ENCODE peak calls at places on chromosomes 7 and 10, in four cellular contexts. Z is BJ, H is ovary, G is dorsolateral prefrontal cortex. N is an unnamed sample.

GRCh38 chr7:5077740-5078139 is 32.1 kb downstream of the RBAK start:
- DNase-seq in Z (no peak), H (no peak), G (peak), N (no peak)

GRCh38 chr10:108323274-108323798 is 1158.8 kb upstream of the SORCS1 start:
- DNase-seq in Z (no peak), H (no peak), G (no peak), N (no peak)

GRCh38 chr10:114103286-114103685 is 59.6 kb downstream of the ADRB1 start:
- DNase-seq in Z (peak), H (no peak), G (no peak), N (peak)

GRCh38 chr10:128414568-128414967 is 288.3 kb upstream of the MKI67 start:
- DNase-seq in Z (no peak), H (no peak), G (no peak), N (no peak)

GRCh38 chr7:127391591-127392181 is 822 bp downstream of the ZNF800 start:
- DNase-seq in Z (no peak), H (no peak), G (no peak), N (no peak)

GRCh38 chr7:29921404-29922010 is 68.1 kb downstream of the SCRN1 start:
- DNase-seq in Z (no peak), H (no peak), G (no peak), N (peak)

GRCh38 chr7:106731637-106732036 is 70.7 kb upstream of the CCDC71L start:
- DNase-seq in Z (no peak), H (no peak), G (no peak), N (no peak)

GRCh38 chr7:131959106-131959812 is 402.8 kb upstream of the PODXL start:
- DNase-seq in Z (no peak), H (no peak), G (no peak), N (no peak)

GRCh38 chr10:90226526-90226925 is 525.1 kb downstream of the KIF20B start:
- DNase-seq in Z (no peak), H (no peak), G (no peak), N (no peak)

GRCh38 chr7:156640949-156641485 is 443 bp downstream of the RNF32 start:
- DNase-seq in Z (no peak), H (no peak), G (no peak), N (no peak)

GRCh38 chr10:60853107-60853506 is 74.8 kb downstream of the CDK1 start:
- DNase-seq in Z (no peak), H (no peak), G (no peak), N (no peak)

GRCh38 chr7:23717788-23718187 is 7.8 kb downstream of the STK31 start:
- DNase-seq in Z (no peak), H (no peak), G (no peak), N (no peak)

GRCh38 chr7:78082556-78082955 is 284.0 kb downstream of the PHTF2 start:
- DNase-seq in Z (no peak), H (no peak), G (no peak), N (no peak)

GRCh38 chr7:47443049-47443448 is 138.9 kb downstream of the TNS3 start:
- DNase-seq in Z (no peak), H (no peak), G (no peak), N (no peak)

GRCh38 chr7:84003191-84003590 is 191.4 kb downstream of the SEMA3A start:
- DNase-seq in Z (no peak), H (no peak), G (no peak), N (no peak)

GRCh38 chr7:1401011-1401410 is 58.3 kb downstream of the MICALL2 start:
- DNase-seq in Z (no peak), H (no peak), G (no peak), N (no peak)

GRCh38 chr7:81233208-81233940 is 314.5 kb upstream of the SEMA3C start:
- DNase-seq in Z (no peak), H (no peak), G (no peak), N (no peak)

GRCh38 chr7:158377800-158378623 is 209.6 kb downstream of the PTPRN2 start:
- DNase-seq in Z (no peak), H (no peak), G (no peak), N (no peak)

GRCh38 chr10:131946321-131946751 is 35.4 kb downstream of the BNIP3 start:
- DNase-seq in Z (peak), H (no peak), G (no peak), N (peak)

GRCh38 chr10:118106426-118106825 is 59.7 kb upstream of the RAB11FIP2 start:
- DNase-seq in Z (no peak), H (no peak), G (no peak), N (no peak)

GRCh38 chr10:70465832-70466231 is 12.7 kb upstream of the PALD1 start:
- DNase-seq in Z (no peak), H (no peak), G (no peak), N (no peak)

GRCh38 chr7:73912223-73912622 is 51.3 kb downstream of the TMEM270 start:
- DNase-seq in Z (no peak), H (no peak), G (no peak), N (no peak)

GRCh38 chr7:126845331-126845730 is 407.4 kb downstream of the GRM8 start:
- DNase-seq in Z (no peak), H (no peak), G (no peak), N (no peak)

GRCh38 chr7:158829021-158829341 is 328 bp downstream of the ESYT2 start:
- DNase-seq in Z (no peak), H (no peak), G (no peak), N (peak)

GRCh38 chr10:17528296-17528862 is 74.0 kb upstream of the ST8SIA6 start:
- DNase-seq in Z (no peak), H (no peak), G (no peak), N (no peak)

GRCh38 chr7:156932006-156932405 is 17.5 kb upstream of the NOM1 start:
- DNase-seq in Z (no peak), H (no peak), G (no peak), N (no peak)

GRCh38 chr7:16078076-16078952 is 343.0 kb downstream of the CRPPA start:
- DNase-seq in Z (no peak), H (no peak), G (no peak), N (peak)

GRCh38 chr10:60101821-60102220 is 195.5 kb upstream of the CCDC6 start:
- DNase-seq in Z (no peak), H (no peak), G (no peak), N (no peak)

GRCh38 chr7:18352339-18353255 is 143.0 kb upstream of the HDAC9 start:
- DNase-seq in Z (peak), H (no peak), G (peak), N (peak)

DNA sequence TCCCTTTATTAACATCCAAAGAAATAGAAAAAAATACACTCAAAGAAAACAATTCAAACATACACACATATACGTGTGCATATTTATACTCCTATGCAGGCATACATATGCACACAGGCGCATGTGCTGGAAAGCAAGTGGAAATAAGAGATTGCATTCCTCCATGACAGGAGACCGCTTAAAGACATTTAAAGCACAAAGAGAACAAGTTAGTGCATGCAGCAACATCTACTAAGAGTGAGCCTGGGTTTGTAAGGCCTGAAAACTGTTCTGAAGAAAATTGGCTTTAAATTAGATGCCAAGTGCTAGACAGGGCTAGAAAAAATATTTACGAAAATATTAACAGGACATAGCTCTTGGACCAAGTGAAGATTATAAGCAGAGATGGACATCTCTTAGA is 40.0 kb upstream of the PPP1R17 start:
- DNase-seq in Z (no peak), H (no peak), G (no peak), N (no peak)
- TF ChIP-seq CTCF in Z (no peak), H (no peak), G (no peak), N (no peak)

GRCh38 chr10:25557136-25557535 is 376.9 kb upstream of the MYO3A start:
- DNase-seq in Z (no peak), H (no peak), G (no peak), N (no peak)

GRCh38 chr10:25552283-25552919 is 377.6 kb downstream of the GPR158 start:
- DNase-seq in Z (no peak), H (no peak), G (no peak), N (no peak)

GRCh38 chr10:25561761-25562160 is 372.3 kb upstream of the MYO3A start:
- DNase-seq in Z (no peak), H (no peak), G (no peak), N (no peak)

GRCh38 chr10:25556457-25556856 is 377.6 kb upstream of the MYO3A start:
- DNase-seq in Z (no peak), H (no peak), G (no peak), N (no peak)

GRCh38 chr10:25555865-25556264 is 378.2 kb upstream of the MYO3A start:
- DNase-seq in Z (no peak), H (no peak), G (no peak), N (no peak)
- TF ChIP-seq CTCF in Z (no peak), H (no peak), G (no peak), N (no peak)

DNA sequence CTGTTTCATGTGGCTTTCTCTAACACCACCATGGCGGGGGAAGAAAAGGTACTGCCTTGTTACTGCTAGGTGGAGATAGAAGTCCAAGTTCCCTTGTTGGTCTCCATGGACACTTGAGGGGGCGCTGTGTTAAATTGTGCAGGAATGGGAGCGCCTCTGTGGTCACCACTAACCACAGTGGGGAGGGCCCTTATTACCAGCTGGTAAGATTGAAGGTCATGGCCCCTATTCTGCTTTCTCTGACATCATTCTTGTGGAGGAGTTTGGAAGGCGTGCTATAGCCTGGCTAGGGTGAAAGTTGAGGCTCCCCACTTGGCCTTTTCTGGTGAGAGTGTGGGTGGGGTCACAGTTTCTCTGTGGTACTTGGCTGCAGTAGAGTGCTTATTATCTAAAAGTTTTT is 14.9 kb upstream of the MXI1 start:
- DNase-seq in Z (no peak), H (no peak), G (no peak), N (no peak)
- TF ChIP-seq CTCF in Z (no peak), H (no peak), G (no peak), N (peak)

GRCh38 chr10:53786236-53786635 is 1013.7 kb upstream of the MBL2 start:
- DNase-seq in Z (no peak), H (no peak), G (no peak), N (no peak)
- TF ChIP-seq CTCF in Z (no peak), H (no peak), G (no peak), N (no peak)

GRCh38 chr10:112519129-112519761 is 72.2 kb downstream of the VTI1A start:
- DNase-seq in Z (no peak), H (no peak), G (no peak), N (no peak)

GRCh38 chr10:112512294-112512693 is 65.3 kb downstream of the VTI1A start:
- DNase-seq in Z (no peak), H (no peak), G (no peak), N (no peak)

GRCh38 chr10:112515126-112515525 is 68.1 kb downstream of the VTI1A start:
- DNase-seq in Z (no peak), H (no peak), G (no peak), N (no peak)

GRCh38 chr10:112517381-112517976 is 70.5 kb downstream of the VTI1A start:
- DNase-seq in Z (no peak), H (no peak), G (no peak), N (no peak)

GRCh38 chr10:112515852-112516251 is 68.8 kb downstream of the VTI1A start:
- DNase-seq in Z (no peak), H (no peak), G (no peak), N (no peak)
- TF ChIP-seq CTCF in Z (no peak), H (no peak), G (no peak), N (no peak)

DNA sequence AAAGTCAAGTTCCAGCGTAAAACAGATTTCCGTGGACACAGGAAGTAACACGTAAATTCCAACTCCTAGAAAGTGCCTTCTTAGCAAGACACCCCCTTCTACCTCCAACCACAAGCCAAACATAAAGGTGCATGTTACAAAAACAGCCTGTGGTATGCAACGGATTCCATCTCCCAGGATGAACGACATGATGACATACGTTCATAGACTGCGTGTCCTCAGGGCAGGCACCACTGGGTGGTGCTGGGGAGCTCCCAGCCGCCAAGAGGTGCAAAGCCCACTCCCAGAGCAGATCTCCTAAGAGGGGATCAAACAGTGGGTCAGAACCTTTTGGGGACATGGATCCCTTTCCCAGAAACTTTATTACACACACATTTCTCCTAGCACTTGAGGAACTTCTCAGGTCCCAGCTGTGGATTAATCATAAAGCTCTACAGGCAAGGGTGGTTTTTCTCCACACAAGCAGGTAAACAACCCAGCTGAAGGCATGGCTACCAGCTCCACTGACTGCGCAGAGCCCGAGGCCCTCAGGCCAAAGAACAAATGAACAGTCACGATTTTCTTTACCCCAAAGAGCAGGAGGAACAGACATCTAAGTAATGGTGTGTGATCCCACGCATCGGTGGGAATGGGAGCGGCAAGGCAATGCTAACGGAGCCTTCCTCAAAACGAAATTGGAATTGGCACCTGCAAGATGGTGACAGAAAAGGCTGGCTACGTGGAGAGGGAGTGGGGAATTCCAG is 13.8 kb downstream of the PSAP start:
- DNase-seq in Z (no peak), H (no peak), G (no peak), N (no peak)
- TF ChIP-seq CTCF in Z (peak), H (no peak), G (peak), N (peak)

GRCh38 chr10:34985146-34985545 is 105.0 kb downstream of the CUL2 start:
- DNase-seq in Z (no peak), H (no peak), G (no peak), N (no peak)
- TF ChIP-seq CTCF in Z (no peak), H (no peak), G (no peak), N (no peak)

GRCh38 chr7:117403737-117404136 is 23.6 kb downstream of the ASZ1 start:
- DNase-seq in Z (no peak), H (no peak), G (no peak), N (no peak)

GRCh38 chr7:117401293-117402002 is 25.8 kb downstream of the ASZ1 start:
- DNase-seq in Z (no peak), H (no peak), G (no peak), N (no peak)

GRCh38 chr7:117402109-117402508 is 25.2 kb downstream of the ASZ1 start:
- DNase-seq in Z (no peak), H (no peak), G (no peak), N (no peak)

GRCh38 chr7:117399820-117400422 is 27.4 kb downstream of the ASZ1 start:
- DNase-seq in Z (no peak), H (no peak), G (no peak), N (no peak)

GRCh38 chr7:117405519-117405918 is 21.8 kb downstream of the ASZ1 start:
- DNase-seq in Z (no peak), H (no peak), G (no peak), N (no peak)
- TF ChIP-seq CTCF in Z (no peak), H (no peak), G (no peak), N (peak)

GRCh38 chr10:45464958-45465567 is 91.0 kb downstream of the ALOX5 start:
- DNase-seq in Z (no peak), H (peak), G (peak), N (peak)
- TF ChIP-seq CTCF in Z (peak), H (peak), G (peak), N (peak)

N was measured in AG04450.